ENCODE peak calls at places on chromosomes 6 and 20, in eight cellular contexts. P is hepatocyte, B is fibroblast of lung, R is tibial nerve, K is psoas muscle, A is aorta, X is IMR-90, Y is heart left ventricle. J is an unnamed sample.

GRCh38 chr20:37192137-37192854 is 12.9 kb upstream of the MROH8 start:
- DNase-seq in P (peak; percentile 89), B (peak; percentile 85), R (peak; percentile 94), K (peak; percentile 93), A (peak; percentile 93), X (peak; percentile 89), Y (peak; percentile 89), J (peak; percentile 78)

GRCh38 chr6:43911354-43911624 is 141.3 kb downstream of the VEGFA start:
- DNase-seq in P (no peak), B (no peak), R (no peak), K (no peak), A (no peak), X (peak; percentile 16), Y (no peak), J (no peak)

GRCh38 chr6:40192516-40192915 is 258.3 kb upstream of the MOCS1 start:
- DNase-seq in P (no peak), B (no peak), R (no peak), K (no peak), A (no peak), X (no peak), Y (no peak), J (no peak)

GRCh38 chr6:16989382-16989781 is 112.5 kb upstream of the STMND1 start:
- DNase-seq in P (no peak), B (no peak), R (no peak), K (no peak), A (no peak), X (no peak), Y (no peak), J (no peak)

GRCh38 chr20:32707691-32708581 is 34.2 kb upstream of the C20orf203 start:
- DNase-seq in P (no peak), B (peak; percentile 77), R (no peak), K (no peak), A (no peak), X (peak; percentile 55), Y (no peak), J (no peak)

GRCh38 chr20:1535420-1536175 is 21.9 kb downstream of the SIRPD start:
- DNase-seq in P (no peak), B (no peak), R (no peak), K (no peak), A (no peak), X (no peak), Y (no peak), J (no peak)

GRCh38 chr6:106114492-106114891 is 28.4 kb downstream of the PRDM1 start:
- DNase-seq in P (no peak), B (no peak), R (no peak), K (no peak), A (no peak), X (no peak), Y (no peak), J (no peak)

GRCh38 chr6:111813247-111814162 is 59.7 kb downstream of the FYN start:
- DNase-seq in P (no peak), B (peak; percentile 87), R (no peak), K (no peak), A (no peak), X (peak; percentile 74), Y (no peak), J (no peak)

GRCh38 chr20:60900581-60900980 is 351.5 kb upstream of the CDH4 start:
- DNase-seq in P (no peak), B (no peak), R (no peak), K (no peak), A (no peak), X (no peak), Y (no peak), J (no peak)

GRCh38 chr20:8764289-8764962 is 304.5 kb upstream of the PLCB4 start:
- DNase-seq in P (peak; percentile 10), B (no peak), R (no peak), K (no peak), A (no peak), X (no peak), Y (no peak), J (no peak)

GRCh38 chr20:62160876-62161275 is 17.3 kb downstream of the SS18L1 start:
- DNase-seq in P (no peak), B (no peak), R (no peak), K (no peak), A (no peak), X (no peak), Y (peak; percentile 20), J (no peak)

GRCh38 chr6:87701676-87702588 is at the start of gene AKIRIN2:
- DNase-seq in P (peak; percentile 99), B (peak; percentile 99), R (peak; percentile 95), K (peak; percentile 97), A (peak; percentile 98), X (peak; percentile 99), Y (peak; percentile 98), J (peak; percentile 90)

GRCh38 chr20:57377350-57377749 is 13.8 kb upstream of the RBM38 start:
- DNase-seq in P (no peak), B (no peak), R (no peak), K (no peak), A (no peak), X (no peak), Y (no peak), J (no peak)

GRCh38 chr6:75115501-75115900 is 90.4 kb downstream of the COL12A1 start:
- DNase-seq in P (no peak), B (peak; percentile 82), R (no peak), K (no peak), A (no peak), X (peak; percentile 52), Y (no peak), J (no peak)

GRCh38 chr6:154638369-154638768 is 94.8 kb upstream of the SCAF8 start:
- DNase-seq in P (no peak), B (peak; percentile 85), R (no peak), K (no peak), A (no peak), X (peak; percentile 33), Y (no peak), J (no peak)

GRCh38 chr20:62142252-62143117 is 709 bp downstream of the PSMA7 start:
- DNase-seq in P (peak; percentile 40), B (no peak), R (no peak), K (no peak), A (no peak), X (no peak), Y (no peak), J (peak; percentile 79)

GRCh38 chr20:46523696-46524328 is 10.5 kb upstream of the ZNF334 start:
- DNase-seq in P (peak; percentile 19), B (peak; percentile 8), R (no peak), K (no peak), A (no peak), X (peak; percentile 17), Y (no peak), J (no peak)

GRCh38 chr20:6686171-6686570 is 81.3 kb upstream of the BMP2 start:
- DNase-seq in P (no peak), B (no peak), R (no peak), K (no peak), A (no peak), X (no peak), Y (no peak), J (no peak)

GRCh38 chr20:61953037-61953788 is 112.5 kb downstream of the TAF4 start:
- DNase-seq in P (no peak), B (no peak), R (no peak), K (no peak), A (no peak), X (no peak), Y (no peak), J (no peak)

GRCh38 chr6:32118782-32119628 is 9.0 kb downstream of the ATF6B start:
- DNase-seq in P (peak; percentile 92), B (peak; percentile 74), R (peak; percentile 82), K (peak; percentile 92), A (peak; percentile 91), X (peak; percentile 85), Y (peak; percentile 92), J (peak; percentile 92)
- H3K4me3 ChIP-seq in P (no peak overlapping the region), B (no peak overlapping the region), R (no peak overlapping the region), K (no peak overlapping the region), A (no peak overlapping the region), X (no peak overlapping the region), Y (no peak overlapping the region), J (no peak overlapping the region)

DNA sequence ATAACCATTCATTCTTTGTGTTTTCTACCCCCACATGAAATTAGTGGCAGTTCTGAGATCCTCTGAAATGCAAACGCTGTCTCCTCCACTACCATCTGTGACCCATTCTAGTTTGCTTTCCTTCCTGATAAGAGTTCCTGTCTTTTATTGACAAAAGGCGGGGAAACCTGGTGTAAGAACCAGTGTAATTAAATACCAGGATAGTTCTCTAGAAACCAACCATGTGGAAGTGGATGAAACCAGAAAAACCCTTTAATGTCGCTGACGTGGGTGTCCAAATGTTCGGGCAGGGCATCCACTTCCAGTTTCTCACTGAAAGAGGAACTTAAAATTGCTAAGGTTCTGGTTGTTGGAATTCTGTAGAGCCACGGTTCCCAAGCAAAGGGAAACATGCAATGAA is 79.1 kb downstream of the TNFRSF21 start:
- DNase-seq in P (no peak), B (no peak), R (no peak), K (no peak), A (no peak), X (no peak), Y (no peak), J (no peak)
- H3K36me3 ChIP-seq in P (no peaks in the 10 kb centered on the region), B (no peaks in the 10 kb centered on the region), R (no peaks in the 10 kb centered on the region), K (no peaks in the 10 kb centered on the region), A (no peaks in the 10 kb centered on the region), X (peaks cover 12% of the 10 kb centered on the region), Y (no peaks in the 10 kb centered on the region), J (peaks cover 3% of the 10 kb centered on the region)

GRCh38 chr20:64242003-64242796 is 13.3 kb upstream of the PCMTD2 start:
- DNase-seq in P (no peak), B (no peak), R (no peak), K (no peak), A (no peak), X (no peak), Y (peak; percentile 27), J (peak; percentile 32)
- H3K27me3 ChIP-seq in P (no peaks in the 10 kb centered on the region), B (peaks cover 5% of the 10 kb centered on the region), R (peaks cover 7% of the 10 kb centered on the region), K (no peaks in the 10 kb centered on the region), A (no peaks in the 10 kb centered on the region), X (peaks cover 40% of the 10 kb centered on the region), Y (peaks cover 11% of the 10 kb centered on the region), J (no peaks in the 10 kb centered on the region)

GRCh38 chr6:53664623-53665022 is 933 bp downstream of the KLHL31 start:
- DNase-seq in P (no peak), B (no peak), R (no peak), K (peak; percentile 88), A (no peak), X (no peak), Y (peak; percentile 71), J (no peak)
- H3K4me3 ChIP-seq in P (no peak overlapping the region), B (no peak overlapping the region), R (no peak overlapping the region), K (peak overlapping the region; percentile 73), A (no peak overlapping the region), X (no peak overlapping the region), Y (peak overlapping the region; percentile 57), J (no peak overlapping the region)